ENCODE peak calls at places on chromosomes 13 and 19, in eight cellular contexts. One of them, this sample, is unnamed.

GRCh38 chr19:51462276-51462675 is 4.0 kb upstream of the SIGLEC8 start:
- DNase-seq in stimulated activated CD8-positive, alpha-beta memory T cell treated with anti-CD3 and anti-CD28 coated beads, Interleukin-2, amount 100 ng/mL, for 48 hours: no peak
- DNase-seq in mucosa of descending colon: no peak
- DNase-seq in CD8-positive, alpha-beta T cell: no peak
- DNase-seq in glutamatergic neuron: no peak
- DNase-seq in CD8-positive, alpha-beta memory T cell: no peak
- DNase-seq in activated naive CD4-positive, alpha-beta T cell treated with Interleukin-2 at 50 U/mL for 16 hours: no peak
- DNase-seq in immature natural killer cell: no peak
- DNase-seq in this sample: no peak

GRCh38 chr13:113448545-113448884 is 4.8 kb downstream of the ADPRHL1 start:
- DNase-seq in stimulated activated CD8-positive, alpha-beta memory T cell treated with anti-CD3 and anti-CD28 coated beads, Interleukin-2, amount 100 ng/mL, for 48 hours: no peak
- DNase-seq in mucosa of descending colon: peak
- DNase-seq in CD8-positive, alpha-beta T cell: no peak
- DNase-seq in glutamatergic neuron: no peak
- DNase-seq in CD8-positive, alpha-beta memory T cell: no peak
- DNase-seq in activated naive CD4-positive, alpha-beta T cell treated with Interleukin-2 at 50 U/mL for 16 hours: no peak
- DNase-seq in immature natural killer cell: no peak
- DNase-seq in this sample: no peak

GRCh38 chr19:42207767-42208259 is 9.7 kb downstream of the DEDD2 start:
- DNase-seq in stimulated activated CD8-positive, alpha-beta memory T cell treated with anti-CD3 and anti-CD28 coated beads, Interleukin-2, amount 100 ng/mL, for 48 hours: no peak
- DNase-seq in mucosa of descending colon: no peak
- DNase-seq in CD8-positive, alpha-beta T cell: no peak
- DNase-seq in glutamatergic neuron: no peak
- DNase-seq in CD8-positive, alpha-beta memory T cell: no peak
- DNase-seq in activated naive CD4-positive, alpha-beta T cell treated with Interleukin-2 at 50 U/mL for 16 hours: no peak
- DNase-seq in immature natural killer cell: no peak
- DNase-seq in this sample: no peak

GRCh38 chr19:42075364-42075615 is 676 bp upstream of the ZNF574 start:
- DNase-seq in stimulated activated CD8-positive, alpha-beta memory T cell treated with anti-CD3 and anti-CD28 coated beads, Interleukin-2, amount 100 ng/mL, for 48 hours: no peak
- DNase-seq in mucosa of descending colon: no peak
- DNase-seq in CD8-positive, alpha-beta T cell: no peak
- DNase-seq in glutamatergic neuron: no peak
- DNase-seq in CD8-positive, alpha-beta memory T cell: no peak
- DNase-seq in activated naive CD4-positive, alpha-beta T cell treated with Interleukin-2 at 50 U/mL for 16 hours: no peak
- DNase-seq in immature natural killer cell: no peak
- DNase-seq in this sample: no peak

GRCh38 chr19:10431943-10432735 is 11.8 kb downstream of the PDE4A start:
- DNase-seq in stimulated activated CD8-positive, alpha-beta memory T cell treated with anti-CD3 and anti-CD28 coated beads, Interleukin-2, amount 100 ng/mL, for 48 hours: no peak
- DNase-seq in mucosa of descending colon: peak
- DNase-seq in CD8-positive, alpha-beta T cell: peak
- DNase-seq in glutamatergic neuron: peak
- DNase-seq in CD8-positive, alpha-beta memory T cell: peak
- DNase-seq in activated naive CD4-positive, alpha-beta T cell treated with Interleukin-2 at 50 U/mL for 16 hours: peak
- DNase-seq in immature natural killer cell: peak
- DNase-seq in this sample: no peak

GRCh38 chr13:105538346-105538745 is 997.1 kb downstream of the EFNB2 start:
- DNase-seq in stimulated activated CD8-positive, alpha-beta memory T cell treated with anti-CD3 and anti-CD28 coated beads, Interleukin-2, amount 100 ng/mL, for 48 hours: no peak
- DNase-seq in mucosa of descending colon: no peak
- DNase-seq in CD8-positive, alpha-beta T cell: no peak
- DNase-seq in glutamatergic neuron: no peak
- DNase-seq in CD8-positive, alpha-beta memory T cell: no peak
- DNase-seq in activated naive CD4-positive, alpha-beta T cell treated with Interleukin-2 at 50 U/mL for 16 hours: no peak
- DNase-seq in immature natural killer cell: no peak
- DNase-seq in this sample: no peak

GRCh38 chr19:33797821-33798633 is 1.4 kb downstream of the KCTD15 start:
- DNase-seq in stimulated activated CD8-positive, alpha-beta memory T cell treated with anti-CD3 and anti-CD28 coated beads, Interleukin-2, amount 100 ng/mL, for 48 hours: no peak
- DNase-seq in mucosa of descending colon: peak
- DNase-seq in CD8-positive, alpha-beta T cell: no peak
- DNase-seq in glutamatergic neuron: peak
- DNase-seq in CD8-positive, alpha-beta memory T cell: no peak
- DNase-seq in activated naive CD4-positive, alpha-beta T cell treated with Interleukin-2 at 50 U/mL for 16 hours: peak
- DNase-seq in immature natural killer cell: no peak
- DNase-seq in this sample: no peak

GRCh38 chr19:10808937-10809655 is 26.9 kb downstream of the TMED1 start:
- DNase-seq in stimulated activated CD8-positive, alpha-beta memory T cell treated with anti-CD3 and anti-CD28 coated beads, Interleukin-2, amount 100 ng/mL, for 48 hours: peak
- DNase-seq in mucosa of descending colon: no peak
- DNase-seq in CD8-positive, alpha-beta T cell: no peak
- DNase-seq in glutamatergic neuron: no peak
- DNase-seq in CD8-positive, alpha-beta memory T cell: no peak
- DNase-seq in activated naive CD4-positive, alpha-beta T cell treated with Interleukin-2 at 50 U/mL for 16 hours: peak
- DNase-seq in immature natural killer cell: no peak
- DNase-seq in this sample: no peak

GRCh38 chr13:70668983-70669382 is 560.7 kb upstream of the KLHL1 start:
- DNase-seq in stimulated activated CD8-positive, alpha-beta memory T cell treated with anti-CD3 and anti-CD28 coated beads, Interleukin-2, amount 100 ng/mL, for 48 hours: no peak
- DNase-seq in mucosa of descending colon: no peak
- DNase-seq in CD8-positive, alpha-beta T cell: no peak
- DNase-seq in glutamatergic neuron: no peak
- DNase-seq in CD8-positive, alpha-beta memory T cell: no peak
- DNase-seq in activated naive CD4-positive, alpha-beta T cell treated with Interleukin-2 at 50 U/mL for 16 hours: no peak
- DNase-seq in immature natural killer cell: no peak
- DNase-seq in this sample: no peak